ENCODE peak calls at places on chromosomes 6 and 20, in five cellular contexts. One of them, this sample, is unnamed.

GRCh38 chr20:2140561-2140960 is 38.9 kb downstream of the STK35 start:
- DNase-seq in WTC11: no peak
- DNase-seq in fibroblast of villous mesenchyme: peak
- DNase-seq in body of pancreas: no peak
- DNase-seq in activated T-helper 9 cell treated with anti-CD3 and anti-CD28 coated beads, Interleukin-2, amount 50 U/mL, for 16 hours: no peak
- DNase-seq in this sample: peak

GRCh38 chr6:44057238-44057930 is 69.9 kb downstream of the MRPL14 start:
- DNase-seq in WTC11: no peak
- DNase-seq in fibroblast of villous mesenchyme: peak
- DNase-seq in body of pancreas: no peak
- DNase-seq in activated T-helper 9 cell treated with anti-CD3 and anti-CD28 coated beads, Interleukin-2, amount 50 U/mL, for 16 hours: no peak
- DNase-seq in this sample: no peak

GRCh38 chr6:21109421-21110178 is 484.0 kb upstream of the SOX4 start:
- DNase-seq in WTC11: no peak
- DNase-seq in fibroblast of villous mesenchyme: peak
- DNase-seq in body of pancreas: no peak
- DNase-seq in activated T-helper 9 cell treated with anti-CD3 and anti-CD28 coated beads, Interleukin-2, amount 50 U/mL, for 16 hours: no peak
- DNase-seq in this sample: no peak

GRCh38 chr6:41543087-41543486 is 3.1 kb upstream of the FOXP4 start:
- DNase-seq in WTC11: no peak
- DNase-seq in fibroblast of villous mesenchyme: no peak
- DNase-seq in body of pancreas: no peak
- DNase-seq in activated T-helper 9 cell treated with anti-CD3 and anti-CD28 coated beads, Interleukin-2, amount 50 U/mL, for 16 hours: no peak
- DNase-seq in this sample: no peak

GRCh38 chr20:1225729-1226313 is at the start of gene RAD21L1:
- DNase-seq in WTC11: peak
- DNase-seq in fibroblast of villous mesenchyme: peak
- DNase-seq in body of pancreas: peak
- DNase-seq in activated T-helper 9 cell treated with anti-CD3 and anti-CD28 coated beads, Interleukin-2, amount 50 U/mL, for 16 hours: peak
- DNase-seq in this sample: peak

GRCh38 chr6:34792605-34793500 is 970 bp downstream of the BLTP3A start:
- DNase-seq in WTC11: peak
- DNase-seq in fibroblast of villous mesenchyme: peak
- DNase-seq in body of pancreas: peak
- DNase-seq in activated T-helper 9 cell treated with anti-CD3 and anti-CD28 coated beads, Interleukin-2, amount 50 U/mL, for 16 hours: no peak
- DNase-seq in this sample: peak

GRCh38 chr6:15465212-15465611 is 197.6 kb downstream of the DTNBP1 start:
- DNase-seq in WTC11: no peak
- DNase-seq in fibroblast of villous mesenchyme: no peak
- DNase-seq in body of pancreas: no peak
- DNase-seq in activated T-helper 9 cell treated with anti-CD3 and anti-CD28 coated beads, Interleukin-2, amount 50 U/mL, for 16 hours: no peak
- DNase-seq in this sample: no peak

GRCh38 chr6:107816818-107817217 is 7.3 kb downstream of the SCML4 start:
- DNase-seq in WTC11: no peak
- DNase-seq in fibroblast of villous mesenchyme: no peak
- DNase-seq in body of pancreas: peak
- DNase-seq in activated T-helper 9 cell treated with anti-CD3 and anti-CD28 coated beads, Interleukin-2, amount 50 U/mL, for 16 hours: no peak
- DNase-seq in this sample: no peak

GRCh38 chr6:170031684-170032121 is 259.2 kb downstream of the DLL1 start:
- DNase-seq in WTC11: peak
- DNase-seq in fibroblast of villous mesenchyme: no peak
- DNase-seq in body of pancreas: peak
- DNase-seq in activated T-helper 9 cell treated with anti-CD3 and anti-CD28 coated beads, Interleukin-2, amount 50 U/mL, for 16 hours: no peak
- DNase-seq in this sample: peak

GRCh38 chr6:33909737-33910136 is 105.9 kb upstream of the MLN start:
- DNase-seq in WTC11: no peak
- DNase-seq in fibroblast of villous mesenchyme: no peak
- DNase-seq in body of pancreas: no peak
- DNase-seq in activated T-helper 9 cell treated with anti-CD3 and anti-CD28 coated beads, Interleukin-2, amount 50 U/mL, for 16 hours: no peak
- DNase-seq in this sample: no peak

GRCh38 chr6:1724616-1725015 is 114.9 kb downstream of the FOXC1 start:
- DNase-seq in WTC11: no peak
- DNase-seq in fibroblast of villous mesenchyme: no peak
- DNase-seq in body of pancreas: no peak
- DNase-seq in activated T-helper 9 cell treated with anti-CD3 and anti-CD28 coated beads, Interleukin-2, amount 50 U/mL, for 16 hours: no peak
- DNase-seq in this sample: no peak

GRCh38 chr6:32968770-32969684 is 633 bp downstream of the BRD2 start:
- DNase-seq in WTC11: peak
- DNase-seq in fibroblast of villous mesenchyme: peak
- DNase-seq in body of pancreas: peak
- DNase-seq in activated T-helper 9 cell treated with anti-CD3 and anti-CD28 coated beads, Interleukin-2, amount 50 U/mL, for 16 hours: peak
- DNase-seq in this sample: peak

This sample was measured in testis.